ENCODE peak calls at places on chromosomes 13 and 19, in six cellular contexts. One of them, this sample, is unnamed.

GRCh38 chr19:37855098-37855497 is 51.3 kb downstream of the WDR87 start:
- DNase-seq in iPS-NIHi11: no peak
- DNase-seq in T follicular helper cell: no peak
- DNase-seq in SW480: no peak
- DNase-seq in activated CD8-positive, alpha-beta memory T cell treated with anti-CD3 and anti-CD28 coated beads for 24 hours: no peak
- DNase-seq in PC-9: no peak
- DNase-seq in this sample: no peak

GRCh38 chr13:96994030-96994848 is at the start of gene OXGR1:
- DNase-seq in T follicular helper cell: no peak
- DNase-seq in iPS-NIHi11: peak; percentile 50
- DNase-seq in PC-9: no peak
- DNase-seq in activated CD8-positive, alpha-beta memory T cell treated with anti-CD3 and anti-CD28 coated beads for 24 hours: no peak
- DNase-seq in SW480: no peak
- DNase-seq in this sample: peak; percentile 74

GRCh38 chr19:38684078-38684861 is 36.8 kb downstream of the ACTN4 start:
- DNase-seq in activated CD8-positive, alpha-beta memory T cell treated with anti-CD3 and anti-CD28 coated beads for 24 hours: no peak
- DNase-seq in SW480: peak; percentile 100
- DNase-seq in T follicular helper cell: no peak
- DNase-seq in PC-9: peak; percentile 93
- DNase-seq in iPS-NIHi11: no peak
- DNase-seq in this sample: peak; percentile 78

GRCh38 chr19:2381151-2381822 is 21.2 kb downstream of the TMPRSS9 start:
- DNase-seq in PC-9: no peak
- DNase-seq in iPS-NIHi11: no peak
- DNase-seq in activated CD8-positive, alpha-beta memory T cell treated with anti-CD3 and anti-CD28 coated beads for 24 hours: no peak
- DNase-seq in T follicular helper cell: no peak
- DNase-seq in SW480: no peak
- DNase-seq in this sample: no peak

GRCh38 chr19:18194554-18195238 is 1.7 kb downstream of the MPV17L2 start:
- DNase-seq in iPS-NIHi11: peak; percentile 84
- DNase-seq in PC-9: no peak
- DNase-seq in activated CD8-positive, alpha-beta memory T cell treated with anti-CD3 and anti-CD28 coated beads for 24 hours: peak; percentile 72
- DNase-seq in T follicular helper cell: no peak
- DNase-seq in SW480: no peak
- DNase-seq in this sample: peak; percentile 90

GRCh38 chr19:10679743-10680142 is 21.5 kb upstream of the QTRT1 start:
- DNase-seq in T follicular helper cell: no peak
- DNase-seq in SW480: no peak
- DNase-seq in iPS-NIHi11: no peak
- DNase-seq in activated CD8-positive, alpha-beta memory T cell treated with anti-CD3 and anti-CD28 coated beads for 24 hours: no peak
- DNase-seq in PC-9: no peak
- DNase-seq in this sample: no peak

GRCh38 chr19:765179-765738 is 14.3 kb downstream of the MISP start:
- DNase-seq in SW480: no peak
- DNase-seq in activated CD8-positive, alpha-beta memory T cell treated with anti-CD3 and anti-CD28 coated beads for 24 hours: no peak
- DNase-seq in T follicular helper cell: no peak
- DNase-seq in iPS-NIHi11: no peak
- DNase-seq in PC-9: no peak
- DNase-seq in this sample: no peak

GRCh38 chr13:37473035-37473434 is 125.5 kb downstream of the POSTN start:
- DNase-seq in SW480: no peak
- DNase-seq in PC-9: no peak
- DNase-seq in T follicular helper cell: no peak
- DNase-seq in iPS-NIHi11: peak; percentile 36
- DNase-seq in activated CD8-positive, alpha-beta memory T cell treated with anti-CD3 and anti-CD28 coated beads for 24 hours: no peak
- DNase-seq in this sample: peak; percentile 61

GRCh38 chr13:79901336-79901735 is 420.4 kb downstream of the NDFIP2 start:
- DNase-seq in T follicular helper cell: no peak
- DNase-seq in SW480: no peak
- DNase-seq in activated CD8-positive, alpha-beta memory T cell treated with anti-CD3 and anti-CD28 coated beads for 24 hours: no peak
- DNase-seq in PC-9: no peak
- DNase-seq in iPS-NIHi11: no peak
- DNase-seq in this sample: no peak

GRCh38 chr13:84032116-84032515 is 149.8 kb upstream of the SLITRK1 start:
- DNase-seq in PC-9: no peak
- DNase-seq in SW480: no peak
- DNase-seq in T follicular helper cell: no peak
- DNase-seq in iPS-NIHi11: no peak
- DNase-seq in activated CD8-positive, alpha-beta memory T cell treated with anti-CD3 and anti-CD28 coated beads for 24 hours: no peak
- DNase-seq in this sample: no peak

GRCh38 chr13:113091891-113092775 is 13.5 kb upstream of the F7 start:
- DNase-seq in iPS-NIHi11: no peak
- DNase-seq in SW480: no peak
- DNase-seq in T follicular helper cell: no peak
- DNase-seq in PC-9: no peak
- DNase-seq in activated CD8-positive, alpha-beta memory T cell treated with anti-CD3 and anti-CD28 coated beads for 24 hours: no peak
- DNase-seq in this sample: no peak

GRCh38 chr19:41604831-41605230 is 22.0 kb downstream of the CEACAM4 start:
- DNase-seq in iPS-NIHi11: no peak
- DNase-seq in PC-9: no peak
- DNase-seq in activated CD8-positive, alpha-beta memory T cell treated with anti-CD3 and anti-CD28 coated beads for 24 hours: peak; percentile 17
- DNase-seq in T follicular helper cell: no peak
- DNase-seq in SW480: no peak
- DNase-seq in this sample: no peak

GRCh38 chr13:100594731-100595130 is 6.1 kb upstream of the GGACT start:
- DNase-seq in activated CD8-positive, alpha-beta memory T cell treated with anti-CD3 and anti-CD28 coated beads for 24 hours: no peak
- DNase-seq in PC-9: no peak
- DNase-seq in T follicular helper cell: no peak
- DNase-seq in iPS-NIHi11: peak; percentile 42
- DNase-seq in SW480: no peak
- DNase-seq in this sample: peak; percentile 86

GRCh38 chr19:6095760-6096159 is 14.5 kb downstream of the RFX2 start:
- DNase-seq in T follicular helper cell: no peak
- DNase-seq in SW480: no peak
- DNase-seq in PC-9: no peak
- DNase-seq in iPS-NIHi11: no peak
- DNase-seq in activated CD8-positive, alpha-beta memory T cell treated with anti-CD3 and anti-CD28 coated beads for 24 hours: no peak
- DNase-seq in this sample: no peak

GRCh38 chr19:44401787-44402115 is 343 bp upstream of the ZNF285 start:
- DNase-seq in activated CD8-positive, alpha-beta memory T cell treated with anti-CD3 and anti-CD28 coated beads for 24 hours: no peak
- DNase-seq in SW480: no peak
- DNase-seq in T follicular helper cell: no peak
- DNase-seq in iPS-NIHi11: no peak
- DNase-seq in PC-9: no peak
- DNase-seq in this sample: no peak

GRCh38 chr13:50576156-50576555 is 267.3 kb downstream of the DLEU7 start:
- DNase-seq in iPS-NIHi11: no peak
- DNase-seq in SW480: no peak
- DNase-seq in PC-9: no peak
- DNase-seq in T follicular helper cell: no peak
- DNase-seq in activated CD8-positive, alpha-beta memory T cell treated with anti-CD3 and anti-CD28 coated beads for 24 hours: no peak
- DNase-seq in this sample: no peak

GRCh38 chr19:9406798-9407352 is 28.5 kb downstream of the ZNF266 start:
- DNase-seq in iPS-NIHi11: peak; percentile 45
- DNase-seq in SW480: no peak
- DNase-seq in T follicular helper cell: peak; percentile 0
- DNase-seq in activated CD8-positive, alpha-beta memory T cell treated with anti-CD3 and anti-CD28 coated beads for 24 hours: peak; percentile 73
- DNase-seq in PC-9: peak; percentile 74
- DNase-seq in this sample: no peak

GRCh38 chr19:55600336-55601028 is 394 bp downstream of the ZNF524 start:
- DNase-seq in PC-9: no peak
- DNase-seq in iPS-NIHi11: peak; percentile 71
- DNase-seq in SW480: peak; percentile 61
- DNase-seq in T follicular helper cell: no peak
- DNase-seq in activated CD8-positive, alpha-beta memory T cell treated with anti-CD3 and anti-CD28 coated beads for 24 hours: peak; percentile 88
- DNase-seq in this sample: peak; percentile 94

GRCh38 chr19:33705090-33705847 is 83.5 kb downstream of the CHST8 start:
- DNase-seq in PC-9: no peak
- DNase-seq in T follicular helper cell: no peak
- DNase-seq in SW480: no peak
- DNase-seq in activated CD8-positive, alpha-beta memory T cell treated with anti-CD3 and anti-CD28 coated beads for 24 hours: no peak
- DNase-seq in iPS-NIHi11: peak; percentile 57
- DNase-seq in this sample: peak; percentile 62

GRCh38 chr13:48353590-48353989 is 50.0 kb downstream of the RB1 start:
- DNase-seq in iPS-NIHi11: no peak
- DNase-seq in PC-9: no peak
- DNase-seq in T follicular helper cell: no peak
- DNase-seq in activated CD8-positive, alpha-beta memory T cell treated with anti-CD3 and anti-CD28 coated beads for 24 hours: no peak
- DNase-seq in SW480: no peak
- DNase-seq in this sample: no peak

GRCh38 chr13:78601886-78602560 is 1.3 kb downstream of the POU4F1 start:
- DNase-seq in iPS-NIHi11: no peak
- DNase-seq in PC-9: no peak
- DNase-seq in T follicular helper cell: no peak
- DNase-seq in SW480: no peak
- DNase-seq in activated CD8-positive, alpha-beta memory T cell treated with anti-CD3 and anti-CD28 coated beads for 24 hours: no peak
- DNase-seq in this sample: no peak

GRCh38 chr13:76764429-76764828 is 121.8 kb downstream of the KCTD12 start:
- DNase-seq in SW480: peak; percentile 1
- DNase-seq in iPS-NIHi11: peak; percentile 16
- DNase-seq in T follicular helper cell: no peak
- DNase-seq in PC-9: no peak
- DNase-seq in activated CD8-positive, alpha-beta memory T cell treated with anti-CD3 and anti-CD28 coated beads for 24 hours: no peak
- DNase-seq in this sample: no peak

GRCh38 chr19:17184381-17184841 is 30.7 kb upstream of the USE1 start:
- DNase-seq in PC-9: no peak
- DNase-seq in iPS-NIHi11: no peak
- DNase-seq in SW480: no peak
- DNase-seq in activated CD8-positive, alpha-beta memory T cell treated with anti-CD3 and anti-CD28 coated beads for 24 hours: peak; percentile 83
- DNase-seq in T follicular helper cell: no peak
- DNase-seq in this sample: no peak

GRCh38 chr19:13956365-13956744 is 4.0 kb downstream of the DCAF15 start:
- DNase-seq in iPS-NIHi11: no peak
- DNase-seq in PC-9: no peak
- DNase-seq in SW480: no peak
- DNase-seq in T follicular helper cell: no peak
- DNase-seq in activated CD8-positive, alpha-beta memory T cell treated with anti-CD3 and anti-CD28 coated beads for 24 hours: no peak
- DNase-seq in this sample: no peak

GRCh38 chr19:558770-559439 is 13.5 kb upstream of the BSG start:
- DNase-seq in T follicular helper cell: no peak
- DNase-seq in iPS-NIHi11: no peak
- DNase-seq in activated CD8-positive, alpha-beta memory T cell treated with anti-CD3 and anti-CD28 coated beads for 24 hours: no peak
- DNase-seq in SW480: no peak
- DNase-seq in PC-9: peak; percentile 53
- DNase-seq in this sample: peak; percentile 39

GRCh38 chr13:45584816-45585215 is 30.7 kb downstream of the ERICH6B start:
- DNase-seq in T follicular helper cell: no peak
- DNase-seq in activated CD8-positive, alpha-beta memory T cell treated with anti-CD3 and anti-CD28 coated beads for 24 hours: no peak
- DNase-seq in iPS-NIHi11: peak; percentile 38
- DNase-seq in PC-9: no peak
- DNase-seq in SW480: peak; percentile 25
- DNase-seq in this sample: peak; percentile 62

GRCh38 chr19:17311455-17312248 is 2.3 kb downstream of the DDA1 start:
- DNase-seq in T follicular helper cell: no peak
- DNase-seq in PC-9: peak; percentile 78
- DNase-seq in activated CD8-positive, alpha-beta memory T cell treated with anti-CD3 and anti-CD28 coated beads for 24 hours: no peak
- DNase-seq in iPS-NIHi11: peak; percentile 15
- DNase-seq in SW480: no peak
- DNase-seq in this sample: peak; percentile 68

GRCh38 chr13:44068737-44069136 is 189.0 kb downstream of the LACC1 start:
- DNase-seq in SW480: peak; percentile 60
- DNase-seq in T follicular helper cell: no peak
- DNase-seq in PC-9: no peak
- DNase-seq in iPS-NIHi11: peak; percentile 17
- DNase-seq in activated CD8-positive, alpha-beta memory T cell treated with anti-CD3 and anti-CD28 coated beads for 24 hours: no peak
- DNase-seq in this sample: no peak

GRCh38 chr19:2097330-2098327 is 914 bp downstream of the IZUMO4 start:
- DNase-seq in SW480: no peak
- DNase-seq in T follicular helper cell: peak; percentile 43
- DNase-seq in activated CD8-positive, alpha-beta memory T cell treated with anti-CD3 and anti-CD28 coated beads for 24 hours: no peak
- DNase-seq in iPS-NIHi11: no peak
- DNase-seq in PC-9: no peak
- DNase-seq in this sample: no peak

GRCh38 chr19:46648961-46649960 is 11.7 kb downstream of the DACT3 start:
- DNase-seq in activated CD8-positive, alpha-beta memory T cell treated with anti-CD3 and anti-CD28 coated beads for 24 hours: no peak
- DNase-seq in iPS-NIHi11: peak; percentile 79
- DNase-seq in SW480: no peak
- DNase-seq in PC-9: no peak
- DNase-seq in T follicular helper cell: no peak
- DNase-seq in this sample: no peak

GRCh38 chr13:36453518-36453917 is 21.2 kb downstream of the CCNA1 start:
- DNase-seq in SW480: peak; percentile 23
- DNase-seq in T follicular helper cell: no peak
- DNase-seq in PC-9: no peak
- DNase-seq in activated CD8-positive, alpha-beta memory T cell treated with anti-CD3 and anti-CD28 coated beads for 24 hours: no peak
- DNase-seq in iPS-NIHi11: peak; percentile 37
- DNase-seq in this sample: no peak

This sample was measured in endodermal cell.